ENCODE peak calls at places on chromosome X, in ten cellular contexts. F is right cardiac atrium; J is naive thymus-derived CD8-positive, alpha-beta T cell; U is neuronal stem cell; V is retina; H is ELR; L is SW480; N is endothelial cell; M is Calu3; D is HCT116. O is an unnamed sample.

GRCh38 chrX:126770179-126770578 is 49.4 kb upstream of the PRR32 start:
- DNase-seq in F (no peak), J (no peak), U (peak), V (peak), H (no peak), L (peak), N (peak), M (no peak), D (no peak), O (peak)

GRCh38 chrX:40058719-40059118 is 39.0 kb downstream of the BCOR start:
- DNase-seq in F (no peak), J (no peak), U (no peak), V (peak), H (no peak), L (no peak), N (no peak), M (no peak), D (no peak), O (peak)

GRCh38 chrX:87064522-87064921 is 453.1 kb upstream of the KLHL4 start:
- DNase-seq in F (no peak), J (no peak), U (no peak), V (no peak), H (no peak), L (no peak), N (no peak), M (no peak), D (no peak), O (no peak)

GRCh38 chrX:100829730-100830129 is 9.5 kb downstream of the CSTF2 start:
- DNase-seq in F (no peak), J (no peak), U (no peak), V (no peak), H (peak), L (no peak), N (no peak), M (no peak), D (no peak), O (no peak)

GRCh38 chrX:24594531-24594930 is 52.6 kb downstream of the PCYT1B start:
- DNase-seq in F (no peak), J (no peak), U (no peak), V (peak), H (no peak), L (no peak), N (no peak), M (no peak), D (no peak), O (no peak)

GRCh38 chrX:152861826-152862225 is 31.0 kb downstream of the NSDHL start:
- DNase-seq in F (no peak), J (no peak), U (no peak), V (no peak), H (no peak), L (no peak), N (no peak), M (no peak), D (no peak), O (no peak)

GRCh38 chrX:150465326-150465725 is 102.2 kb downstream of the MAMLD1 start:
- DNase-seq in F (no peak), J (no peak), U (no peak), V (no peak), H (no peak), L (no peak), N (no peak), M (no peak), D (no peak), O (no peak)

GRCh38 chrX:30887721-30888120 is 1.3 kb downstream of the TAB3 start:
- DNase-seq in F (no peak), J (no peak), U (no peak), V (no peak), H (no peak), L (no peak), N (no peak), M (no peak), D (no peak), O (no peak)

GRCh38 chrX:121504148-121504547 is 456.7 kb downstream of the GLUD2 start:
- DNase-seq in F (no peak), J (no peak), U (no peak), V (no peak), H (no peak), L (no peak), N (no peak), M (no peak), D (no peak), O (no peak)

GRCh38 chrX:56745019-56745418 is 16.0 kb downstream of the NBDY start:
- DNase-seq in F (no peak), J (no peak), U (no peak), V (no peak), H (peak), L (no peak), N (no peak), M (no peak), D (peak), O (peak)

GRCh38 chrX:23898412-23898959 is 9.3 kb downstream of the APOO start:
- DNase-seq in F (no peak), J (no peak), U (no peak), V (no peak), H (peak), L (no peak), N (no peak), M (no peak), D (no peak), O (no peak)

GRCh38 chrX:21972721-21973120 is 32.2 kb downstream of the SMS start:
- DNase-seq in F (no peak), J (peak), U (no peak), V (no peak), H (peak), L (no peak), N (no peak), M (peak), D (no peak), O (peak)

GRCh38 chrX:85052207-85052606 is 48.5 kb downstream of the APOOL start:
- DNase-seq in F (no peak), J (no peak), U (no peak), V (no peak), H (no peak), L (no peak), N (no peak), M (no peak), D (no peak), O (no peak)

GRCh38 chrX:84469226-84469625 is 33.0 kb downstream of the HDX start:
- DNase-seq in F (no peak), J (no peak), U (no peak), V (no peak), H (peak), L (no peak), N (no peak), M (no peak), D (no peak), O (peak)

GRCh38 chrX:119429471-119429870 is 30.3 kb downstream of the SLC25A43 start:
- DNase-seq in F (no peak), J (no peak), U (no peak), V (no peak), H (peak), L (peak), N (no peak), M (no peak), D (no peak), O (no peak)

GRCh38 chrX:10636337-10636736 is 16.0 kb upstream of the MID1 start:
- DNase-seq in F (no peak), J (no peak), U (no peak), V (no peak), H (peak), L (peak), N (peak), M (peak), D (peak), O (peak)

GRCh38 chrX:111375747-111376146 is 36.2 kb downstream of the DCX start:
- DNase-seq in F (no peak), J (no peak), U (no peak), V (no peak), H (no peak), L (peak), N (peak), M (no peak), D (no peak), O (peak)

GRCh38 chrX:153537080-153537479 is 19.6 kb downstream of the ATP2B3 start:
- DNase-seq in F (no peak), J (no peak), U (no peak), V (no peak), H (no peak), L (no peak), N (no peak), M (no peak), D (no peak), O (no peak)

GRCh38 chrX:67652581-67652980 is 108.8 kb downstream of the AR start:
- DNase-seq in F (no peak), J (no peak), U (no peak), V (no peak), H (no peak), L (no peak), N (no peak), M (no peak), D (no peak), O (no peak)

GRCh38 chrX:120251471-120252011 is 929 bp downstream of the ZBTB33 start:
- DNase-seq in F (peak), J (no peak), U (no peak), V (peak), H (peak), L (peak), N (peak), M (peak), D (no peak), O (peak)

GRCh38 chrX:49039598-49040375 is 3.4 kb downstream of the TFE3 start:
- DNase-seq in F (peak), J (no peak), U (peak), V (peak), H (peak), L (peak), N (peak), M (peak), D (peak), O (peak)

GRCh38 chrX:109997786-109998452 is 5.0 kb upstream of the TMEM164 start:
- DNase-seq in F (no peak), J (no peak), U (no peak), V (no peak), H (no peak), L (no peak), N (no peak), M (no peak), D (no peak), O (no peak)

GRCh38 chrX:113202601-113203000 is 362.0 kb upstream of the AMOT start:
- DNase-seq in F (no peak), J (no peak), U (no peak), V (no peak), H (no peak), L (no peak), N (no peak), M (no peak), D (no peak), O (no peak)

GRCh38 chrX:72305286-72306084 is at the start of gene CITED1:
- DNase-seq in F (peak), J (no peak), U (peak), V (peak), H (peak), L (peak), N (no peak), M (peak), D (no peak), O (peak)

GRCh38 chrX:1466971-1467561 is 14.4 kb upstream of the ASMTL start:
- DNase-seq in F (peak), J (no peak), U (no peak), V (no peak), H (no peak), L (no peak), N (no peak), M (no peak), D (no peak), O (no peak)

GRCh38 chrX:10615931-10616780 is 4.2 kb downstream of the MID1 start:
- DNase-seq in F (peak), J (no peak), U (no peak), V (no peak), H (peak), L (peak), N (peak), M (peak), D (no peak), O (peak)

GRCh38 chrX:107970073-107970472 is 12.1 kb downstream of the TEX13B start:
- DNase-seq in F (no peak), J (no peak), U (no peak), V (no peak), H (no peak), L (no peak), N (no peak), M (no peak), D (no peak), O (no peak)

GRCh38 chrX:56253832-56254703 is 21.9 kb downstream of the KLF8 start:
- DNase-seq in F (no peak), J (no peak), U (no peak), V (no peak), H (no peak), L (no peak), N (no peak), M (no peak), D (no peak), O (no peak)

GRCh38 chrX:7334253-7334935 is 186.4 kb upstream of the PUDP start:
- DNase-seq in F (no peak), J (no peak), U (no peak), V (no peak), H (peak), L (no peak), N (no peak), M (no peak), D (no peak), O (no peak)

GRCh38 chrX:25202827-25203226 is 187.1 kb upstream of the ARX start:
- DNase-seq in F (no peak), J (no peak), U (no peak), V (no peak), H (no peak), L (no peak), N (no peak), M (no peak), D (no peak), O (no peak)

GRCh38 chrX:129983575-129984131 is 1.2 kb downstream of the BCORL1 start:
- DNase-seq in F (peak), J (no peak), U (no peak), V (peak), H (peak), L (no peak), N (no peak), M (no peak), D (no peak), O (peak)

GRCh38 chrX:78517124-78517523 is 142.0 kb downstream of the RTL3 start:
- DNase-seq in F (no peak), J (no peak), U (no peak), V (no peak), H (no peak), L (peak), N (no peak), M (no peak), D (no peak), O (peak)

GRCh38 chrX:70433848-70434351 is 10.7 kb upstream of the DLG3 start:
- DNase-seq in F (peak), J (peak), U (peak), V (peak), H (peak), L (peak), N (peak), M (peak), D (peak), O (peak)

GRCh38 chrX:41468647-41469323 is 21.6 kb downstream of the NYX start:
- DNase-seq in F (no peak), J (no peak), U (no peak), V (no peak), H (no peak), L (no peak), N (no peak), M (no peak), D (no peak), O (peak)

GRCh38 chrX:122094611-122095010 is 1047.2 kb downstream of the GLUD2 start:
- DNase-seq in F (no peak), J (no peak), U (no peak), V (no peak), H (no peak), L (no peak), N (no peak), M (no peak), D (no peak), O (peak)

GRCh38 chrX:70635227-70635626 is 190.6 kb downstream of the DLG3 start:
- DNase-seq in F (peak), J (no peak), U (no peak), V (no peak), H (no peak), L (no peak), N (no peak), M (no peak), D (no peak), O (no peak)

GRCh38 chrX:9626379-9626778 is 139.3 kb downstream of the GPR143 start:
- DNase-seq in F (no peak), J (no peak), U (no peak), V (no peak), H (no peak), L (no peak), N (no peak), M (no peak), D (no peak), O (peak)

GRCh38 chrX:123219916-123220315 is 35.8 kb downstream of the GRIA3 start:
- DNase-seq in F (peak), J (no peak), U (no peak), V (no peak), H (no peak), L (peak), N (no peak), M (peak), D (no peak), O (peak)

O was measured in DMS53.